ENCODE peak calls at places on chromosome X, in six cellular contexts. L is esophagus muscularis mucosa; X is ovary; I is SJSA1; B is CD4-positive, CD25-positive, alpha-beta regulatory T cell; T is CD8-positive, alpha-beta memory T cell. K is an unnamed sample. For H3K4me1, the result is how much of the 10 kb centered on the place peaks cover.

GRCh38 chrX:41781500-41781899 is 57.5 kb downstream of the GPR82 start:
- DNase-seq in L (no peak), X (no peak), I (no peak), B (peak), T (peak), K (no peak)

GRCh38 chrX:69016220-69016941 is 148.9 kb downstream of the PJA1 start:
- DNase-seq in L (peak), X (no peak), I (no peak), B (no peak), T (no peak), K (no peak)

GRCh38 chrX:11336201-11336600 is 43.0 kb downstream of the AMELX start:
- DNase-seq in L (no peak), X (no peak), I (no peak), B (no peak), T (no peak), K (no peak)

GRCh38 chrX:37926700-37927099 is 79.3 kb upstream of the DYNLT3 start:
- DNase-seq in L (no peak), X (no peak), I (no peak), B (no peak), T (no peak), K (peak)

GRCh38 chrX:6777211-6778002 is 242.5 kb upstream of the VCX3A start:
- DNase-seq in L (no peak), X (no peak), I (no peak), B (no peak), T (no peak), K (no peak)

GRCh38 chrX:77675986-77676385 is 110.0 kb downstream of the ATRX start:
- DNase-seq in L (no peak), X (no peak), I (no peak), B (no peak), T (no peak), K (no peak)

GRCh38 chrX:131626681-131627296 is 82.9 kb downstream of the OR13H1 start:
- DNase-seq in L (no peak), X (no peak), I (no peak), B (no peak), T (no peak), K (no peak)

GRCh38 chrX:41728125-41728524 is 4.1 kb downstream of the GPR82 start:
- DNase-seq in L (no peak), X (no peak), I (no peak), B (no peak), T (no peak), K (no peak)

GRCh38 chrX:11287505-11287904 is 5.7 kb upstream of the AMELX start:
- DNase-seq in L (no peak), X (no peak), I (no peak), B (no peak), T (no peak), K (no peak)

GRCh38 chrX:39507034-39507433 is 590.7 kb downstream of the BCOR start:
- DNase-seq in L (no peak), X (no peak), I (no peak), B (no peak), T (no peak), K (no peak)

GRCh38 chrX:17242470-17242869 is 132.5 kb upstream of the NHS start:
- DNase-seq in L (no peak), X (no peak), I (no peak), B (peak), T (peak), K (peak)

GRCh38 chrX:14356401-14356800 is 172.9 kb upstream of the GLRA2 start:
- DNase-seq in L (no peak), X (no peak), I (no peak), B (no peak), T (no peak), K (no peak)

GRCh38 chrX:48470833-48471118 is 716 bp upstream of the SLC38A5 start:
- DNase-seq in L (no peak), X (no peak), I (no peak), B (no peak), T (no peak), K (no peak)

GRCh38 chrX:43861750-43862149 is 20.5 kb downstream of the MAOB start:
- DNase-seq in L (no peak), X (no peak), I (no peak), B (no peak), T (no peak), K (no peak)
- H3K27ac ChIP-seq in L (peak), X (no peak), I (no peak), B (no peak), T (no peak), K (no peak)

GRCh38 chrX:136159615-136160025 is 12.3 kb downstream of the FHL1 start:
- DNase-seq in L (no peak), X (no peak), I (no peak), B (no peak), T (no peak), K (no peak)

GRCh38 chrX:136166221-136166855 is 19.0 kb downstream of the FHL1 start:
- DNase-seq in L (no peak), X (no peak), I (no peak), B (no peak), T (no peak), K (no peak)

GRCh38 chrX:136158685-136159084 is 11.4 kb downstream of the FHL1 start:
- DNase-seq in L (no peak), X (no peak), I (no peak), B (no peak), T (no peak), K (no peak)

GRCh38 chrX:136163694-136164093 is 16.4 kb downstream of the FHL1 start:
- DNase-seq in L (no peak), X (no peak), I (no peak), B (no peak), T (no peak), K (no peak)

DNA sequence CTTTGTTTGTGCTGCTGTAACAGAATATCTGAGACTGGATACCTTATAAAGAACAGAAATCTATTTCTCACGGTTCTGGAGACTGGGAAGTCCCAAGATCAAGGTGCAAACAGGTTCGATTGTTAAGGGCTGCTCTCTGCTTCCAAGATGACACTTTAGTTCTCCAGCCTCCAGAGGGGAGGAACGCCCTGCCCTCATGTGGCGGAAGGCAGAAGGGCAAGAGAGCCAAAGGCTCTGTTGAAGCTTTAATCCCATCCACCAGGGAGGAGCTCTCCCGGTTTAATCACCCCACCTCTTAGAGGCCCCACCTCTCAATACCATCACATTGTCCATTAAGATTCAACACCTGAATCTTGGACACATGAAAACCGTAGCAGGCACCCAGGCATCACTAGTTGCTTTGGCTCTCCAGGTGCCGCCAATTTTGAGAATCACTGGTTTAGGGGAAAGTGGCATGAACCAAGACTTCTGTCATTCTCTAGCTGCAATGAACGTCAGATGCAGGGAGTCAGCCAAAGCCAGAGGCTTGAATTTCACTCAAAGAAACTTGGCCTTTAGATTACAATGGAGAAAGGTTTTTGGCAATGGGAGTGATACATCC is 15.6 kb downstream of the FHL1 start:
- DNase-seq in L (no peak), X (peak), I (peak), B (peak), T (peak), K (no peak)
- H3K4me1 ChIP-seq in L (under half), X (under half), I (under half), B (under half), T (under half), K (under half)

GRCh38 chrX:91434351-91435168 is at the start of gene PABPC5:
- DNase-seq in L (no peak), X (peak), I (peak), B (no peak), T (no peak), K (peak)
- H3K27ac ChIP-seq in L (peak), X (peak), I (no peak), B (no peak), T (no peak), K (peak)

GRCh38 chrX:53288173-53288572 is 6.8 kb upstream of the IQSEC2 start:
- DNase-seq in L (no peak), X (no peak), I (no peak), B (no peak), T (peak), K (no peak)

GRCh38 chrX:53284684-53285447 is 3.5 kb upstream of the IQSEC2 start:
- DNase-seq in L (no peak), X (peak), I (peak), B (peak), T (peak), K (peak)

GRCh38 chrX:53285591-53285990 is 4.2 kb upstream of the IQSEC2 start:
- DNase-seq in L (no peak), X (no peak), I (no peak), B (no peak), T (no peak), K (no peak)

GRCh38 chrX:53290441-53291041 is 9.2 kb upstream of the IQSEC2 start:
- DNase-seq in L (no peak), X (no peak), I (no peak), B (no peak), T (no peak), K (no peak)

DNA sequence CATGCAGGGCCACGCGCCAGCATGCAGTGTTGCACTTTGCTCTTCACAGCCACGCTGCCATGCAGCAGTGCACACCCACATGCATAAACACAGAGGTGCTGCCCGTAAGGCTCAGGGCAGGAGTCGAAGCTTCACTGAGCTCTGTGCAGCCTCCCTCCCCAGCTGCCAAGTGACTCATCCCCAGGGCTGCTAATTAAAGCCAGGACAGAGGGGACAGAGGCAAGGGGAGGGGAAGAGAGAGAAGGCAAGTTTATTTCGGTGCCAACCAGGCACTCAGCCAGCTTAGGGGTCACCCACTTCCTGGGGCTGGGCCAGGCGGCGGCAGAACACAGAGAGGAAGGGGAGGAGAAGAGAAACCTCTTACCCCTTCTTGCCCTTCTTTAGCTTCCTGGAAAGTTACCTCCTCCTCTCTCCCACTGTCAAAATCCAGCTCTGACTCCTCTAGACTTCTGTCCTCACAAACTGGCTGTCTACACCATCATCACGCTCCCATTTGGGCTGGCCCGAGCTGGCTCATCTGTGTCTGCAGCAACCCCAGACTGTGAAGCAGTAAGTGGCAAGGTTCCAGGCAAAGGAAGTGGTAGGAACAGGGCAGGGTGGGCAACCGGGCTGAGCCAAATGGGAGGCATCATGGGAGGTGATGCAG is 6.2 kb upstream of the IQSEC2 start:
- DNase-seq in L (no peak), X (peak), I (peak), B (peak), T (peak), K (peak)
- H3K4me1 ChIP-seq in L (under half), X (under half), I (under half), B (under half), T (under half), K (under half)

GRCh38 chrX:103400931-103401330 is 24.6 kb downstream of the BEX3 start:
- DNase-seq in L (no peak), X (no peak), I (no peak), B (no peak), T (no peak), K (no peak)

GRCh38 chrX:103407776-103408175 is 31.4 kb downstream of the BEX3 start:
- DNase-seq in L (no peak), X (no peak), I (no peak), B (no peak), T (no peak), K (no peak)

GRCh38 chrX:103404225-103405008 is 28.1 kb downstream of the BEX3 start:
- DNase-seq in L (peak), X (peak), I (peak), B (peak), T (peak), K (peak)

GRCh38 chrX:103406256-103406655 is 29.9 kb downstream of the BEX3 start:
- DNase-seq in L (no peak), X (no peak), I (no peak), B (no peak), T (no peak), K (no peak)

DNA sequence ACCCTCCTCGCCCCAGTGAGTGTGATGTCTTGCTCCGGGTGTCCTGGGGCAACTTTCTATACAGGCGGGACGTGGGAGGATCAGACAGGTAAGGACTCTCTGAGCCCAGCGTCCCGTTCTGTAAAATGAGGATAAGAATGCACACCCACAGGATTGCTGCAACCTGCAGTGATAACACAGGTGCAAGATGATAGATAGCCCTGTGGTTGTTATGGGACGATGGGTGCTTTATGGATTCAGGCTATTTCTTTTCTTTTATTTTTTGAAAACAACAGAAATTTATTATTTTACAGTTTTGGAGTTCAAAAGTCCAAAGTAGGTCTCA is 28.6 kb downstream of the BEX3 start:
- DNase-seq in L (no peak), X (no peak), I (no peak), B (no peak), T (no peak), K (no peak)
- H3K27ac ChIP-seq in L (peak), X (peak), I (peak), B (no peak), T (no peak), K (peak)

GRCh38 chrX:13082286-13083065 is 38.1 kb upstream of the FAM9C start:
- DNase-seq in L (no peak), X (no peak), I (no peak), B (no peak), T (no peak), K (no peak)

GRCh38 chrX:13087322-13088154 is 43.1 kb upstream of the FAM9C start:
- DNase-seq in L (no peak), X (no peak), I (peak), B (peak), T (peak), K (no peak)

GRCh38 chrX:13085533-13085932 is 41.1 kb upstream of the FAM9C start:
- DNase-seq in L (no peak), X (no peak), I (no peak), B (peak), T (no peak), K (no peak)

GRCh38 chrX:13086076-13086475 is 41.7 kb upstream of the FAM9C start:
- DNase-seq in L (no peak), X (no peak), I (no peak), B (no peak), T (no peak), K (no peak)

DNA sequence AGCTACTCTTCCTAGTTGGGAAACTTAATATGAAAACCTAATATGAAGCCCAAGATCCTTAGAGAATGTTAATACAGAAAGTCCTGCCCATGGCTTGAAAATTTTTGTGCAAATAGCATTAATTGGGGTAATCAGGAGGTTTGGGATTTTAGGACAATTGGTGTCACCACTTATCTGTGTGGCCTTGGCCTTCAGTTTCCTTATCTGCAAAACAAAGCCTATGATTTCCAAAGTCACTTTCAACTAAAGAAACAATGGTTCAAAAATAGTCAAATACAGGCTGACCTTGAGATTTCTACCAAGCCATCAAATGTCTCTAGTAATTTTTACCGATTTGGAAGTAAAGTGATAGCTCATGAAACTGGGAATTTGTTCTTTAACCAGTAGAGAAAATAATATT is 40.2 kb upstream of the FAM9C start:
- DNase-seq in L (no peak), X (no peak), I (no peak), B (no peak), T (no peak), K (no peak)
- H3K4me1 ChIP-seq in L (under half), X (under half), I (under half), B (half or more), T (half or more), K (under half)